ENCODE peak calls at places on chromosomes 13 and 19, in ten cellular contexts. F, Y, C, M, I, A, X, O, D and P are unnamed samples.

GRCh38 chr13:68810660-68811059 is 1297.0 kb upstream of the ATXN8OS start:
- DNase-seq in D (no peak), C (no peak), Y (no peak), M (no peak), A (no peak), F (peak), X (no peak), O (no peak), I (no peak), P (no peak)

GRCh38 chr13:36530050-36530789 is 97.9 kb downstream of the CCNA1 start:
- DNase-seq in Y (no peak), X (no peak), A (no peak), C (no peak), M (no peak), F (no peak), I (peak), D (peak), O (no peak), P (no peak)

GRCh38 chr19:16327911-16328823 is 3.5 kb downstream of the KLF2 start:
- DNase-seq in I (peak), X (peak), Y (no peak), O (no peak), D (peak), A (peak), C (no peak), M (peak), F (peak), P (peak)

GRCh38 chr13:73816702-73817101 is 317.5 kb downstream of the KLF12 start:
- DNase-seq in Y (no peak), M (no peak), X (no peak), I (no peak), O (peak), A (no peak), C (no peak), D (no peak), F (no peak), P (no peak)

GRCh38 chr19:31969110-31969509 is 376.3 kb upstream of the ZNF507 start:
- DNase-seq in O (no peak), X (no peak), C (no peak), F (no peak), Y (no peak), I (no peak), M (no peak), D (no peak), A (no peak), P (no peak)

GRCh38 chr13:93561553-93561952 is 334.9 kb downstream of the GPC6 start:
- DNase-seq in F (no peak), X (no peak), O (no peak), M (no peak), Y (no peak), A (no peak), I (no peak), C (no peak), D (no peak), P (no peak)

GRCh38 chr13:94313321-94313720 is 166.2 kb downstream of the DCT start:
- DNase-seq in C (no peak), X (no peak), M (no peak), O (no peak), D (no peak), A (no peak), I (no peak), Y (no peak), F (no peak), P (no peak)

GRCh38 chr19:43561144-43561970 is 14.0 kb downstream of the XRCC1 start:
- DNase-seq in C (no peak), O (no peak), Y (no peak), F (no peak), D (no peak), X (no peak), M (no peak), A (no peak), I (no peak), P (no peak)

GRCh38 chr13:91291078-91291477 is 56.4 kb upstream of the MIR17HG start:
- DNase-seq in M (no peak), F (no peak), A (no peak), D (no peak), O (no peak), Y (no peak), X (no peak), C (no peak), I (no peak), P (no peak)

GRCh38 chr13:59121507-59121906 is 1042.2 kb downstream of the DIAPH3 start:
- DNase-seq in C (no peak), X (no peak), I (no peak), D (no peak), F (no peak), A (no peak), O (no peak), Y (no peak), M (no peak), P (no peak)

GRCh38 chr19:56133858-56134654 is 7.0 kb upstream of the ZNF444 start:
- DNase-seq in Y (no peak), I (no peak), A (no peak), M (no peak), X (no peak), D (peak), C (no peak), F (peak), O (peak), P (no peak)

GRCh38 chr19:38394488-38394887 is 6.0 kb downstream of the SPRED3 start:
- DNase-seq in I (no peak), X (peak), A (no peak), C (no peak), D (no peak), M (no peak), O (no peak), F (no peak), Y (no peak), P (peak)

GRCh38 chr13:29987340-29987739 is 136.9 kb upstream of the UBL3 start:
- DNase-seq in X (no peak), A (no peak), O (no peak), Y (no peak), I (no peak), F (no peak), M (no peak), D (no peak), C (no peak), P (no peak)

GRCh38 chr13:33490461-33491327 is 205.1 kb upstream of the STARD13 start:
- DNase-seq in M (no peak), F (no peak), O (no peak), I (peak), C (no peak), Y (no peak), X (no peak), D (no peak), A (peak), P (peak)

GRCh38 chr13:30128095-30128494 is 179.3 kb downstream of the KATNAL1 start:
- DNase-seq in A (no peak), D (no peak), X (no peak), I (no peak), C (no peak), O (no peak), Y (no peak), M (no peak), F (no peak), P (no peak)

GRCh38 chr13:32212420-32212819 is 102.7 kb downstream of the ZAR1L start:
- DNase-seq in C (no peak), A (no peak), D (peak), M (no peak), X (no peak), I (peak), F (no peak), Y (no peak), O (peak), P (peak)

GRCh38 chr19:41144403-41144802 is 30.2 kb downstream of the CYP2F1 start:
- DNase-seq in X (peak), A (peak), Y (peak), I (peak), C (peak), F (peak), O (peak), M (peak), D (peak), P (peak)

GRCh38 chr13:59277106-59277505 is 886.6 kb downstream of the DIAPH3 start:
- DNase-seq in C (no peak), I (no peak), F (no peak), O (no peak), Y (no peak), D (no peak), M (no peak), X (no peak), A (no peak), P (no peak)

GRCh38 chr19:5880604-5881078 is 10.3 kb upstream of the FUT5 start:
- DNase-seq in Y (no peak), C (no peak), M (peak), I (peak), X (no peak), O (no peak), F (no peak), D (peak), A (no peak), P (peak)

GRCh38 chr13:106344318-106344717 is 191.1 kb downstream of the EFNB2 start:
- DNase-seq in F (no peak), D (no peak), X (no peak), A (no peak), C (no peak), M (no peak), O (no peak), Y (peak), I (no peak), P (no peak)

GRCh38 chr19:18274303-18274775 is at the start of gene IQCN:
- DNase-seq in D (peak), O (peak), X (no peak), F (peak), I (no peak), C (no peak), A (no peak), M (no peak), Y (peak), P (no peak)

GRCh38 chr19:7216373-7216902 is 77.8 kb downstream of the INSR start:
- DNase-seq in F (no peak), A (no peak), I (no peak), M (no peak), C (no peak), Y (no peak), O (no peak), X (no peak), D (no peak), P (no peak)

GRCh38 chr19:536031-536880 is 4.7 kb downstream of the CDC34 start:
- DNase-seq in D (no peak), I (no peak), X (no peak), A (peak), Y (no peak), O (no peak), F (no peak), C (no peak), M (no peak), P (no peak)

GRCh38 chr19:13884726-13885591 is 8.0 kb downstream of the NANOS3 start:
- DNase-seq in Y (no peak), C (no peak), M (no peak), O (no peak), I (no peak), A (no peak), X (no peak), D (no peak), F (no peak), P (no peak)

GRCh38 chr19:56314018-56314583 is 538 bp downstream of the ZSCAN5A start:
- DNase-seq in D (peak), I (no peak), A (no peak), Y (no peak), F (peak), X (no peak), M (no peak), O (no peak), C (peak), P (peak)

GRCh38 chr19:15631817-15632216 is 8.9 kb upstream of the CYP4F3 start:
- DNase-seq in F (peak), X (peak), M (no peak), D (peak), O (peak), A (no peak), C (peak), Y (peak), I (no peak), P (no peak)

GRCh38 chr19:17296278-17296677 is 6.9 kb downstream of the ABHD8 start:
- DNase-seq in D (peak), X (no peak), F (peak), M (no peak), I (peak), O (peak), A (no peak), C (peak), Y (no peak), P (peak)

GRCh38 chr19:41408256-41408655 is 10.6 kb downstream of the BCKDHA start:
- DNase-seq in C (no peak), O (no peak), A (no peak), M (no peak), I (no peak), X (no peak), F (peak), D (no peak), Y (no peak), P (no peak)

GRCh38 chr13:36310417-36311108 is 12.9 kb upstream of the CCDC169 start:
- DNase-seq in D (no peak), O (peak), C (no peak), F (no peak), I (no peak), X (no peak), M (no peak), Y (no peak), A (no peak), P (no peak)

GRCh38 chr13:112616586-112617381 is 28.8 kb upstream of the TUBGCP3 start:
- DNase-seq in M (no peak), X (no peak), C (peak), O (peak), F (peak), I (peak), A (no peak), Y (no peak), D (peak), P (peak)

GRCh38 chr13:33150146-33150545 is 133.9 kb downstream of the KL start:
- DNase-seq in X (no peak), A (no peak), M (no peak), F (no peak), Y (no peak), D (peak), I (no peak), C (no peak), O (peak), P (no peak)

GRCh38 chr19:52896431-52897148 is 845 bp downstream of the ZNF320 start:
- DNase-seq in C (peak), X (no peak), I (peak), Y (peak), F (no peak), O (peak), D (peak), M (peak), A (no peak), P (peak)

GRCh38 chr13:107124129-107124718 is 556.3 kb upstream of the ARGLU1 start:
- DNase-seq in O (no peak), F (no peak), X (no peak), M (no peak), C (peak), A (no peak), Y (peak), I (peak), D (peak), P (peak)

GRCh38 chr19:6376512-6377193 is 920 bp upstream of the PSPN start:
- DNase-seq in O (no peak), C (no peak), F (no peak), Y (no peak), X (no peak), D (peak), I (no peak), A (no peak), M (no peak), P (no peak)

GRCh38 chr13:108496364-108497215 is 132.8 kb upstream of the MYO16 start:
- DNase-seq in Y (no peak), I (no peak), F (no peak), O (no peak), M (no peak), A (no peak), D (peak), X (no peak), C (no peak), P (no peak)

GRCh38 chr13:96112936-96113335 is 23.0 kb downstream of the HS6ST3 start:
- DNase-seq in O (no peak), D (no peak), A (no peak), I (no peak), F (no peak), M (no peak), Y (no peak), X (no peak), C (no peak), P (no peak)

GRCh38 chr19:35031072-35031881 is 1.0 kb downstream of the SCN1B start:
- DNase-seq in A (no peak), C (peak), Y (no peak), X (no peak), O (peak), I (peak), F (no peak), D (peak), M (peak), P (peak)

GRCh38 chr19:35995655-35995993 is 636 bp downstream of the SDHAF1 start:
- DNase-seq in C (peak), F (peak), A (peak), Y (peak), I (peak), O (peak), D (peak), M (peak), X (no peak), P (peak)